ENCODE peak calls at places on chromosomes 1 and 21, in eight cellular contexts. K is heart left ventricle, W is OCI-LY7, J is lung, X is cardiac muscle cell, M is breast epithelium, S is neural progenitor cell, D is HCT116. E is an unnamed sample. For H3K4me1, the result is how much of the 10 kb centered on the place peaks cover.

GRCh38 chr1:2088434-2088833 is 38.2 kb downstream of the PRKCZ start:
- DNase-seq in K (no peak), W (no peak), J (no peak), X (no peak), M (no peak), S (peak), D (no peak), E (no peak)

GRCh38 chr1:26999440-26999987 is 6.0 kb downstream of the TRNP1 start:
- DNase-seq in K (peak), W (no peak), J (peak), X (peak), M (peak), S (peak), D (peak), E (peak)

GRCh38 chr1:83839566-83840173 is 159.3 kb downstream of the TTLL7 start:
- DNase-seq in K (no peak), W (no peak), J (no peak), X (no peak), M (no peak), S (no peak), D (no peak), E (no peak)

GRCh38 chr1:15304708-15305326 is 57.8 kb downstream of the FHAD1 start:
- DNase-seq in K (peak), W (peak), J (peak), X (peak), M (peak), S (peak), D (peak), E (peak)

GRCh38 chr1:155008015-155008941 is 5.7 kb downstream of the ZBTB7B start:
- DNase-seq in K (peak), W (no peak), J (no peak), X (no peak), M (peak), S (no peak), D (no peak), E (no peak)

GRCh38 chr1:15994590-15995351 is 9.3 kb upstream of the SRARP start:
- DNase-seq in K (no peak), W (peak), J (peak), X (peak), M (no peak), S (peak), D (peak), E (peak)

GRCh38 chr1:12584900-12585525 is 33.0 kb downstream of the DHRS3 start:
- DNase-seq in K (no peak), W (no peak), J (no peak), X (no peak), M (no peak), S (no peak), D (no peak), E (no peak)

GRCh38 chr1:160400284-160400645 is at the start of gene VANGL2:
- DNase-seq in K (peak), W (peak), J (no peak), X (peak), M (peak), S (peak), D (no peak), E (peak)

GRCh38 chr1:54110991-54111390 is 41.8 kb downstream of the CDCP2 start:
- DNase-seq in K (no peak), W (no peak), J (no peak), X (no peak), M (no peak), S (no peak), D (no peak), E (no peak)

GRCh38 chr1:184118051-184118450 is 66.5 kb downstream of the TSEN15 start:
- DNase-seq in K (no peak), W (no peak), J (no peak), X (no peak), M (no peak), S (no peak), D (no peak), E (no peak)

GRCh38 chr1:112665857-112666256 is 8.6 kb upstream of the MOV10 start:
- DNase-seq in K (no peak), W (no peak), J (no peak), X (no peak), M (no peak), S (no peak), D (no peak), E (no peak)

GRCh38 chr1:26138974-26139558 is 19.8 kb upstream of the FAM110D start:
- DNase-seq in K (no peak), W (peak), J (no peak), X (no peak), M (no peak), S (no peak), D (no peak), E (no peak)

GRCh38 chr1:234969011-234969441 is 159.6 kb downstream of the TOMM20 start:
- DNase-seq in K (no peak), W (no peak), J (no peak), X (no peak), M (no peak), S (peak), D (no peak), E (no peak)

GRCh38 chr1:206770531-206771352 is at the start of gene IL19:
- DNase-seq in K (peak), W (no peak), J (no peak), X (no peak), M (no peak), S (no peak), D (no peak), E (no peak)

GRCh38 chr1:188706742-188707141 is 1770.9 kb downstream of the BRINP3 start:
- DNase-seq in K (no peak), W (no peak), J (no peak), X (no peak), M (no peak), S (no peak), D (peak), E (no peak)

GRCh38 chr21:42135386-42136040 is 64.4 kb downstream of the UMODL1 start:
- DNase-seq in K (no peak), W (no peak), J (no peak), X (no peak), M (no peak), S (no peak), D (no peak), E (peak)

GRCh38 chr1:25197235-25197930 is 34.9 kb downstream of the SYF2 start:
- DNase-seq in K (no peak), W (no peak), J (no peak), X (no peak), M (no peak), S (peak), D (no peak), E (no peak)

GRCh38 chr1:12604114-12604874 is 13.7 kb downstream of the DHRS3 start:
- DNase-seq in K (peak), W (no peak), J (peak), X (peak), M (no peak), S (no peak), D (peak), E (no peak)

GRCh38 chr1:109393602-109394233 is 4.0 kb downstream of the SORT1 start:
- DNase-seq in K (no peak), W (no peak), J (no peak), X (no peak), M (no peak), S (no peak), D (no peak), E (no peak)

GRCh38 chr1:29271724-29272123 is 35.4 kb downstream of the PTPRU start:
- DNase-seq in K (peak), W (no peak), J (peak), X (peak), M (peak), S (peak), D (no peak), E (peak)

GRCh38 chr1:22143065-22143514 is at the start of gene WNT4:
- DNase-seq in K (no peak), W (peak), J (no peak), X (peak), M (no peak), S (peak), D (no peak), E (peak)

GRCh38 chr1:217425528-217425927 is 205.4 kb downstream of the GPATCH2 start:
- DNase-seq in K (no peak), W (no peak), J (no peak), X (no peak), M (no peak), S (peak), D (no peak), E (no peak)

GRCh38 chr1:85409516-85409915 is 55.4 kb downstream of the DDAH1 start:
- DNase-seq in K (no peak), W (no peak), J (no peak), X (no peak), M (no peak), S (no peak), D (no peak), E (no peak)

GRCh38 chr1:67429528-67430357 is 459 bp downstream of the SERBP1 start:
- DNase-seq in K (peak), W (peak), J (peak), X (peak), M (peak), S (peak), D (no peak), E (peak)

GRCh38 chr1:168755800-168756418 is 26.9 kb upstream of the DPT start:
- DNase-seq in K (no peak), W (no peak), J (no peak), X (peak), M (no peak), S (no peak), D (no peak), E (no peak)

GRCh38 chr1:234933031-234933430 is 195.6 kb downstream of the TOMM20 start:
- DNase-seq in K (peak), W (no peak), J (no peak), X (no peak), M (no peak), S (no peak), D (no peak), E (no peak)

GRCh38 chr1:38712046-38712445 is 147.5 kb downstream of the RRAGC start:
- DNase-seq in K (no peak), W (no peak), J (no peak), X (no peak), M (no peak), S (no peak), D (no peak), E (no peak)

GRCh38 chr1:205656236-205656635 is 24.1 kb downstream of the SLC45A3 start:
- DNase-seq in K (no peak), W (no peak), J (no peak), X (no peak), M (no peak), S (no peak), D (no peak), E (no peak)

GRCh38 chr1:239814306-239814881 is 277.3 kb upstream of the FMN2 start:
- DNase-seq in K (no peak), W (no peak), J (no peak), X (no peak), M (peak), S (no peak), D (no peak), E (no peak)

GRCh38 chr21:39452207-39452964 is 616 bp downstream of the SH3BGR start:
- DNase-seq in K (no peak), W (no peak), J (no peak), X (no peak), M (no peak), S (no peak), D (no peak), E (no peak)

GRCh38 chr1:48294656-48295055 is 72.1 kb downstream of the SLC5A9 start:
- DNase-seq in K (no peak), W (no peak), J (no peak), X (no peak), M (no peak), S (no peak), D (no peak), E (no peak)

GRCh38 chr1:223142795-223143759 is at the start of gene TLR5:
- DNase-seq in K (peak), W (peak), J (peak), X (peak), M (peak), S (peak), D (peak), E (peak)

GRCh38 chr21:31654340-31654739 is 5.2 kb upstream of the SOD1 start:
- DNase-seq in K (no peak), W (no peak), J (no peak), X (no peak), M (no peak), S (no peak), D (no peak), E (no peak)

GRCh38 chr21:38126677-38127271 is 130.0 kb upstream of the KCNJ15 start:
- DNase-seq in K (peak), W (peak), J (peak), X (peak), M (peak), S (peak), D (peak), E (peak)

GRCh38 chr1:157691285-157691920 is 9.2 kb downstream of the FCRL3 start:
- DNase-seq in K (no peak), W (peak), J (no peak), X (peak), M (no peak), S (peak), D (peak), E (no peak)

GRCh38 chr1:39631361-39632331 is 7.8 kb downstream of the HEYL start:
- DNase-seq in K (no peak), W (peak), J (no peak), X (no peak), M (no peak), S (no peak), D (no peak), E (no peak)

GRCh38 chr21:37855568-37856391 is 60.5 kb downstream of the KCNJ6 start:
- DNase-seq in K (no peak), W (no peak), J (no peak), X (no peak), M (no peak), S (peak), D (no peak), E (no peak)

GRCh38 chr1:39681294-39681693 is 9.4 kb upstream of the NT5C1A start:
- DNase-seq in K (no peak), W (no peak), J (no peak), X (no peak), M (no peak), S (no peak), D (no peak), E (no peak)

GRCh38 chr1:17966341-17966740 is 141.3 kb upstream of the IGSF21 start:
- DNase-seq in K (no peak), W (no peak), J (no peak), X (no peak), M (no peak), S (no peak), D (no peak), E (no peak)

GRCh38 chr21:33441489-33442477 is 38.0 kb downstream of the TMEM50B start:
- DNase-seq in K (peak), W (peak), J (peak), X (peak), M (peak), S (no peak), D (no peak), E (peak)

GRCh38 chr1:162136760-162137537 is 67.5 kb downstream of the NOS1AP start:
- DNase-seq in K (no peak), W (no peak), J (no peak), X (no peak), M (no peak), S (no peak), D (peak), E (no peak)
- TF ChIP-seq CTCF in K (no peak), W (no peak), J (no peak), X (no peak), M (no peak), S (no peak), D (no peak), E (no peak)

GRCh38 chr1:66351474-66351873 is 182.5 kb upstream of the SGIP1 start:
- DNase-seq in K (no peak), W (no peak), J (no peak), X (no peak), M (no peak), S (no peak), D (no peak), E (no peak)

GRCh38 chr1:66350001-66350547 is 183.9 kb upstream of the SGIP1 start:
- DNase-seq in K (peak), W (peak), J (no peak), X (no peak), M (no peak), S (peak), D (peak), E (no peak)

GRCh38 chr1:66351913-66352312 is 182.0 kb upstream of the SGIP1 start:
- DNase-seq in K (no peak), W (no peak), J (no peak), X (no peak), M (no peak), S (no peak), D (no peak), E (no peak)

GRCh38 chr1:66346873-66347272 is 187.1 kb upstream of the SGIP1 start:
- DNase-seq in K (no peak), W (no peak), J (no peak), X (no peak), M (no peak), S (no peak), D (no peak), E (no peak)

DNA sequence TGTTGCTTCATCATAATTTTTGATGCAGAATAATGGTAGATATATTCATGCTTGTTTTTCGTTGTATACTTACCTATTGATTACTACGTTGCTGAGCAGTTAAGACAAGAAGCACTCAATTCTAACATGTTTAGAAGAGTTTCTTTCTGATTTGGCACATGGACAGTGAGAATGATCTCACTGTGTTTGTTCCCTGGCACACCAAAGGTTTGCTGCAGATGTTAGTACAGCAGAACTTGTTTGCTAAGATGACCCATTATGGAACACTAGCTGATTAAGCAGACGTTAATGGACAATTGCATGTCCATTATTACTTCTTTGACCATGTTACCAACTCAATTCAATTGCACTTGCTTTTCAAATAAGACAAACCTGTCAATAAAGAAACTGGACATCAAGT is 184.7 kb upstream of the SGIP1 start:
- DNase-seq in K (no peak), W (no peak), J (no peak), X (no peak), M (no peak), S (no peak), D (no peak), E (no peak)
- H3K4me1 ChIP-seq in K (under half), W (half or more), J (under half), X (under half), M (under half), S (under half), D (half or more), E (half or more)

DNA sequence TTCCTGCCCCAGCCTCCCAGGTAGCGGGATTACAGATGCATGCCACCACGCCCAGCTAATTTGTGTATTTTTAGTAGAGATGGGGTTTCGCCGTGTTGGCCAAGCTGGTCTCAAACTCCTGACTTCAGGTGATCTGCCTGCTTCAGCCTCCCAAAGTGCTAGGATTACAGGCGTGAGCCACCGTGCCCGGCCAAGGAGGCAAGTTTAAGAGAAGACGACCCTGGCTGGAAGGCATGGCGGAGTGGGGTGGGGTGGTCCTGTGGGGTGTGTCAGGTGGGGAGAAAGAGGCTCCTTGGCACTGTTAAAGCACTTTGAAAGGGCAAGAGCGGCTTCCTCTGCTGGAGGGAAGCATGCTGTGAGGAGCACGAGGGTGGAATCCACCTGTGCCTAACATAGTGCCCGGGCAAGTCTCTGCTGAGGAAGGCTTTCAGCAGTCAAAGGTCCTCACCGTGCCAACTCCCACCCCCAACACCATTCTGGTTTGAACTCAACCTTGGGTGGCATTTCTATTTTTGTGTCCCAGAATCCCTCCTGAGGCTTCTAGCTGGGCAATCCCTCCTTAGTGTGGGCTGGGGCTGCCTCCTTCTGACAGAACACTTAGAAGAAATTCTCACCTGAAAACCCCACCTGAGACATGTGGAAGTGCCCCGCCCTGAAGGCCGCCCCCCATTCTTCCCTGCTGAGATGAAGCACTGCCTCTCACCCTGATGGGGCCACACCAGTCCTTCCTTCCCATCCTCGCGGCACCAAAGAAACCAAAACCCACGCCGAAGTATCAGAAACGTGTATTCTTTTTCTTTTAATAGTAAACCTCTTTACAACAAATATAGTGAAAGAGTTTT is 37.4 kb downstream of the MEF2D start:
- DNase-seq in K (no peak), W (no peak), J (no peak), X (no peak), M (no peak), S (no peak), D (no peak), E (no peak)
- H3K27ac ChIP-seq in K (peak), W (no peak), J (no peak), X (no peak), M (peak), S (no peak), D (no peak), E (peak)

GRCh38 chr1:182446033-182446669 is 3.8 kb upstream of the RGSL1 start:
- DNase-seq in K (no peak), W (peak), J (no peak), X (peak), M (no peak), S (peak), D (peak), E (no peak)

GRCh38 chr1:182441719-182442118 is 8.2 kb upstream of the RGSL1 start:
- DNase-seq in K (no peak), W (no peak), J (no peak), X (no peak), M (no peak), S (no peak), D (no peak), E (no peak)

GRCh38 chr1:182447660-182448059 is 2.3 kb upstream of the RGSL1 start:
- DNase-seq in K (no peak), W (no peak), J (no peak), X (no peak), M (no peak), S (no peak), D (no peak), E (no peak)

GRCh38 chr1:182442333-182442732 is 7.6 kb upstream of the RGSL1 start:
- DNase-seq in K (no peak), W (no peak), J (no peak), X (no peak), M (no peak), S (no peak), D (no peak), E (no peak)

GRCh38 chr1:182444497-182444896 is 5.4 kb upstream of the RGSL1 start:
- DNase-seq in K (no peak), W (no peak), J (no peak), X (no peak), M (no peak), S (no peak), D (no peak), E (no peak)
- TF ChIP-seq CTCF in K (no peak), W (peak), J (no peak), X (no peak), M (no peak), S (no peak), D (peak), E (no peak)

GRCh38 chr1:4010284-4010683 is 110.2 kb upstream of the C1orf174 start:
- DNase-seq in K (no peak), W (no peak), J (no peak), X (no peak), M (no peak), S (no peak), D (no peak), E (no peak)
- H3K4me1 ChIP-seq in K (under half), W (under half), J (under half), X (under half), M (under half), S (under half), D (under half), E (under half)

GRCh38 chr1:41739061-41739955 is 179.4 kb downstream of the HIVEP3 start:
- DNase-seq in K (peak), W (no peak), J (peak), X (no peak), M (peak), S (no peak), D (no peak), E (peak)
- H3K27ac ChIP-seq in K (peak), W (no peak), J (no peak), X (no peak), M (peak), S (no peak), D (no peak), E (peak)

DNA sequence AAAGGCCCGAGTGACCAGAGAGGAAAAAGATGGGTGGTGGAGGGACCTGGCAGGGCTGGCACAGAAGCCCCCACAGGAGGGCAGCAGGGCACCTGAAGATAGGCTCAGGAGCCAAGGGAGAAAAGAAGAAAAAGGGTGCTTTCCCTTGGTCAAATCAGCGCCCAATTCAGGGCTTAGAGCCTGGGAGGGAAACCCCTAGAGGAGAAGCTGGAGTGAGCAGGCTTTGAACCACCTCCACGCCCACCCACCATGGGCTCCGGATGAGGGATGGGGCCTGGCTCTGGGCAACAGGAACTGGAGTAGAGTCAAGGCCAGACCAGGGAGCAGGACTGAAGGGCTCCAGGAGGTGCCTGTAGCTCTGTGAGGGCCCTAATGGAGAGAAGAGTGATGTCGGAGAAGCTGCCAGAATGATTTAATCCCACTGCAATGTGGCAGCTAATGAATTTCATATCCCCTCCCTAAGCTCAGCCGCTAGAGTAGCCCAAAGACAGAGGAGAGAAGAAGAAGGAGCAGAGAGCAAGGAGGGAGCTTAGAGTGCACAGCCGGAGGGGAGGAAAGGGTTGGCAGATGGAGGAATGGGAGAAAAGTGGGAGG is 12.0 kb upstream of the PRELP start:
- DNase-seq in K (no peak), W (peak), J (no peak), X (no peak), M (no peak), S (no peak), D (no peak), E (no peak)
- TF ChIP-seq CTCF in K (no peak), W (peak), J (no peak), X (no peak), M (no peak), S (peak), D (no peak), E (no peak)

E was measured in psoas muscle.